ENCODE peak calls at places on chromosomes 11 and 22, in six cellular contexts. S is stimulated activated CD8-positive, alpha-beta memory T cell treated with anti-CD3 and anti-CD28 coated beads, Interleukin-2, amount 100 ng/mL, for 48 hours; Y is stimulated activated CD4-positive, alpha-beta T cell treated with anti-CD3 and anti-CD28 coated beads, Interleukin-1b, Interleukin-23, amount 100 ng/mL, for 1 hour; W is neural crest cell; T is CD4-positive, CD25-positive, alpha-beta regulatory T cell; E is anterior cingulate cortex. X is an unnamed sample.

GRCh38 chr11:73350908-73351636 is 25.1 kb upstream of the RELT start:
- DNase-seq in S (peak), Y (peak), W (peak), T (peak), E (no peak), X (peak)

GRCh38 chr11:643849-644738 is 7.0 kb downstream of the DRD4 start:
- DNase-seq in S (no peak), Y (no peak), W (no peak), T (no peak), E (no peak), X (no peak)

GRCh38 chr11:94100253-94100652 is 28.4 kb upstream of the PANX1 start:
- DNase-seq in S (no peak), Y (no peak), W (no peak), T (no peak), E (no peak), X (no peak)

GRCh38 chr11:1814691-1815090 is 20.1 kb upstream of the SYT8 start:
- DNase-seq in S (no peak), Y (no peak), W (no peak), T (no peak), E (no peak), X (no peak)

GRCh38 chr11:1326435-1327063 is 17.1 kb upstream of the TOLLIP start:
- DNase-seq in S (no peak), Y (no peak), W (no peak), T (peak), E (no peak), X (no peak)

GRCh38 chr11:113477321-113477720 is 2.1 kb upstream of the DRD2 start:
- DNase-seq in S (no peak), Y (no peak), W (no peak), T (no peak), E (no peak), X (no peak)

GRCh38 chr11:93537767-93538261 is 5.4 kb downstream of the SMCO4 start:
- DNase-seq in S (no peak), Y (no peak), W (no peak), T (no peak), E (peak), X (no peak)

GRCh38 chr11:8681837-8682218 is 637 bp downstream of the TRIM66 start:
- DNase-seq in S (no peak), Y (no peak), W (no peak), T (no peak), E (no peak), X (no peak)

GRCh38 chr22:20222764-20223420 is 45.2 kb downstream of the RTN4R start:
- DNase-seq in S (no peak), Y (no peak), W (no peak), T (no peak), E (no peak), X (no peak)

GRCh38 chr22:20206709-20207215 is 55.9 kb upstream of the CCDC188 start:
- DNase-seq in S (no peak), Y (no peak), W (no peak), T (no peak), E (no peak), X (no peak)

GRCh38 chr22:36328635-36329216 is 59.0 kb downstream of the MYH9 start:
- DNase-seq in S (no peak), Y (no peak), W (no peak), T (no peak), E (no peak), X (no peak)

GRCh38 chr11:101482556-101483124 is 101.2 kb downstream of the TRPC6 start:
- DNase-seq in S (no peak), Y (no peak), W (no peak), T (no peak), E (no peak), X (no peak)

GRCh38 chr22:22074634-22075381 is 92.2 kb upstream of the TOP3B start:
- DNase-seq in S (no peak), Y (no peak), W (no peak), T (no peak), E (no peak), X (no peak)

GRCh38 chr11:36403661-36404060 is 106.4 kb downstream of the TRAF6 start:
- DNase-seq in S (no peak), Y (no peak), W (no peak), T (no peak), E (no peak), X (no peak)

GRCh38 chr11:77752518-77752917 is 68.0 kb downstream of the RSF1 start:
- DNase-seq in S (no peak), Y (no peak), W (no peak), T (no peak), E (no peak), X (no peak)

GRCh38 chr11:131025020-131025419 is 108.7 kb upstream of the SNX19 start:
- DNase-seq in S (no peak), Y (no peak), W (no peak), T (no peak), E (no peak), X (peak)

GRCh38 chr22:29609139-29609538 is 5.7 kb downstream of the NF2 start:
- DNase-seq in S (no peak), Y (no peak), W (no peak), T (no peak), E (no peak), X (no peak)

GRCh38 chr22:29380032-29380781 is 8.2 kb downstream of the AP1B1 start:
- DNase-seq in S (no peak), Y (no peak), W (no peak), T (no peak), E (no peak), X (no peak)

GRCh38 chr11:93198221-93198650 is 445 bp upstream of the SLC36A4 start:
- DNase-seq in S (no peak), Y (no peak), W (no peak), T (no peak), E (no peak), X (no peak)

GRCh38 chr11:129292768-129293167 is 82.9 kb upstream of the BARX2 start:
- DNase-seq in S (no peak), Y (no peak), W (no peak), T (no peak), E (no peak), X (no peak)

GRCh38 chr11:5129457-5129877 is 8.7 kb downstream of the OR52A5 start:
- DNase-seq in S (no peak), Y (no peak), W (no peak), T (no peak), E (no peak), X (no peak)

GRCh38 chr11:833849-834311 is 1.1 kb downstream of the CD151 start:
- DNase-seq in S (no peak), Y (no peak), W (no peak), T (no peak), E (no peak), X (no peak)

GRCh38 chr11:35236667-35237003 is 97.7 kb downstream of the CD44 start:
- DNase-seq in S (no peak), Y (no peak), W (no peak), T (no peak), E (no peak), X (no peak)

GRCh38 chr11:11569936-11570491 is 51.8 kb downstream of the GALNT18 start:
- DNase-seq in S (no peak), Y (no peak), W (no peak), T (no peak), E (no peak), X (no peak)

GRCh38 chr11:129291556-129291955 is 84.1 kb upstream of the BARX2 start:
- DNase-seq in S (no peak), Y (no peak), W (peak), T (no peak), E (peak), X (no peak)

GRCh38 chr11:77039491-77040400 is 5.5 kb downstream of the B3GNT6 start:
- DNase-seq in S (no peak), Y (no peak), W (peak), T (no peak), E (no peak), X (no peak)

GRCh38 chr22:48489551-48490512 is 1337.8 kb downstream of the BRD1 start:
- DNase-seq in S (no peak), Y (no peak), W (peak), T (no peak), E (no peak), X (no peak)

X was measured in NCI-H460.